ENCODE peak calls at places on chromosomes 12 and 14, in ten cellular contexts. One of them, this sample, is unnamed.

GRCh38 chr12:132171293-132171967 is 27.2 kb downstream of the NOC4L start:
- DNase-seq in prostate gland: no peak
- DNase-seq in HEK293T: no peak
- DNase-seq in germinal center: no peak
- DNase-seq in activated CD4-positive, alpha-beta T cell treated with anti-CD3 and anti-CD28 coated beads, Interleukin-2, amount 50 U/mL, for 24 hours: no peak
- DNase-seq in HTR-8/SVneo: no peak
- DNase-seq in T-helper 9 cell: no peak
- DNase-seq in ACHN: no peak
- DNase-seq in heart right ventricle: peak
- DNase-seq in upper lobe of left lung: peak
- DNase-seq in this sample: no peak

GRCh38 chr14:92952497-92953298 is 29.7 kb downstream of the CHGA start:
- DNase-seq in activated CD4-positive, alpha-beta T cell treated with anti-CD3 and anti-CD28 coated beads, Interleukin-2, amount 50 U/mL, for 24 hours: no peak
- DNase-seq in ACHN: no peak
- DNase-seq in germinal center: no peak
- DNase-seq in upper lobe of left lung: peak
- DNase-seq in T-helper 9 cell: no peak
- DNase-seq in HTR-8/SVneo: no peak
- DNase-seq in HEK293T: no peak
- DNase-seq in prostate gland: no peak
- DNase-seq in heart right ventricle: peak
- DNase-seq in this sample: no peak

GRCh38 chr12:122028165-122028591 is 6.5 kb downstream of the BCL7A start:
- DNase-seq in HEK293T: no peak
- DNase-seq in heart right ventricle: no peak
- DNase-seq in T-helper 9 cell: no peak
- DNase-seq in ACHN: no peak
- DNase-seq in germinal center: no peak
- DNase-seq in activated CD4-positive, alpha-beta T cell treated with anti-CD3 and anti-CD28 coated beads, Interleukin-2, amount 50 U/mL, for 24 hours: no peak
- DNase-seq in HTR-8/SVneo: no peak
- DNase-seq in prostate gland: no peak
- DNase-seq in upper lobe of left lung: no peak
- DNase-seq in this sample: no peak

GRCh38 chr12:96500686-96501085 is 11.3 kb downstream of the CFAP54 start:
- DNase-seq in HEK293T: no peak
- DNase-seq in prostate gland: no peak
- DNase-seq in germinal center: no peak
- DNase-seq in ACHN: peak
- DNase-seq in upper lobe of left lung: no peak
- DNase-seq in heart right ventricle: no peak
- DNase-seq in HTR-8/SVneo: no peak
- DNase-seq in T-helper 9 cell: no peak
- DNase-seq in activated CD4-positive, alpha-beta T cell treated with anti-CD3 and anti-CD28 coated beads, Interleukin-2, amount 50 U/mL, for 24 hours: no peak
- DNase-seq in this sample: no peak

GRCh38 chr14:90607141-90607540 is 209.1 kb downstream of the TTC7B start:
- DNase-seq in activated CD4-positive, alpha-beta T cell treated with anti-CD3 and anti-CD28 coated beads, Interleukin-2, amount 50 U/mL, for 24 hours: no peak
- DNase-seq in germinal center: no peak
- DNase-seq in prostate gland: no peak
- DNase-seq in HEK293T: no peak
- DNase-seq in heart right ventricle: peak
- DNase-seq in upper lobe of left lung: no peak
- DNase-seq in ACHN: no peak
- DNase-seq in T-helper 9 cell: no peak
- DNase-seq in HTR-8/SVneo: no peak
- DNase-seq in this sample: no peak

GRCh38 chr14:39977198-39977597 is 545.0 kb upstream of the FBXO33 start:
- DNase-seq in heart right ventricle: no peak
- DNase-seq in ACHN: no peak
- DNase-seq in prostate gland: no peak
- DNase-seq in HEK293T: no peak
- DNase-seq in activated CD4-positive, alpha-beta T cell treated with anti-CD3 and anti-CD28 coated beads, Interleukin-2, amount 50 U/mL, for 24 hours: no peak
- DNase-seq in upper lobe of left lung: no peak
- DNase-seq in HTR-8/SVneo: no peak
- DNase-seq in T-helper 9 cell: no peak
- DNase-seq in germinal center: no peak
- DNase-seq in this sample: no peak

GRCh38 chr14:97779140-97779539 is 982.0 kb downstream of the VRK1 start:
- DNase-seq in prostate gland: no peak
- DNase-seq in heart right ventricle: no peak
- DNase-seq in activated CD4-positive, alpha-beta T cell treated with anti-CD3 and anti-CD28 coated beads, Interleukin-2, amount 50 U/mL, for 24 hours: no peak
- DNase-seq in upper lobe of left lung: no peak
- DNase-seq in HEK293T: no peak
- DNase-seq in ACHN: no peak
- DNase-seq in T-helper 9 cell: no peak
- DNase-seq in germinal center: no peak
- DNase-seq in HTR-8/SVneo: no peak
- DNase-seq in this sample: no peak

GRCh38 chr12:9798008-9798619 is 29.2 kb upstream of the KLRF1 start:
- DNase-seq in heart right ventricle: no peak
- DNase-seq in ACHN: peak
- DNase-seq in germinal center: peak
- DNase-seq in HTR-8/SVneo: no peak
- DNase-seq in T-helper 9 cell: peak
- DNase-seq in HEK293T: peak
- DNase-seq in prostate gland: peak
- DNase-seq in activated CD4-positive, alpha-beta T cell treated with anti-CD3 and anti-CD28 coated beads, Interleukin-2, amount 50 U/mL, for 24 hours: peak
- DNase-seq in upper lobe of left lung: no peak
- DNase-seq in this sample: peak

GRCh38 chr12:57832966-57833365 is 13.6 kb downstream of the CTDSP2 start:
- DNase-seq in activated CD4-positive, alpha-beta T cell treated with anti-CD3 and anti-CD28 coated beads, Interleukin-2, amount 50 U/mL, for 24 hours: no peak
- DNase-seq in ACHN: no peak
- DNase-seq in upper lobe of left lung: peak
- DNase-seq in heart right ventricle: no peak
- DNase-seq in germinal center: no peak
- DNase-seq in prostate gland: no peak
- DNase-seq in HEK293T: no peak
- DNase-seq in HTR-8/SVneo: no peak
- DNase-seq in T-helper 9 cell: no peak
- DNase-seq in this sample: no peak

GRCh38 chr14:33567003-33567735 is 383.7 kb downstream of the EGLN3 start:
- DNase-seq in prostate gland: no peak
- DNase-seq in germinal center: no peak
- DNase-seq in activated CD4-positive, alpha-beta T cell treated with anti-CD3 and anti-CD28 coated beads, Interleukin-2, amount 50 U/mL, for 24 hours: no peak
- DNase-seq in HEK293T: no peak
- DNase-seq in ACHN: no peak
- DNase-seq in heart right ventricle: no peak
- DNase-seq in upper lobe of left lung: no peak
- DNase-seq in HTR-8/SVneo: no peak
- DNase-seq in T-helper 9 cell: no peak
- DNase-seq in this sample: no peak

GRCh38 chr14:26395726-26396125 is 202.1 kb downstream of the NOVA1 start:
- DNase-seq in HTR-8/SVneo: no peak
- DNase-seq in activated CD4-positive, alpha-beta T cell treated with anti-CD3 and anti-CD28 coated beads, Interleukin-2, amount 50 U/mL, for 24 hours: no peak
- DNase-seq in ACHN: no peak
- DNase-seq in HEK293T: no peak
- DNase-seq in germinal center: no peak
- DNase-seq in heart right ventricle: no peak
- DNase-seq in upper lobe of left lung: no peak
- DNase-seq in T-helper 9 cell: no peak
- DNase-seq in prostate gland: no peak
- DNase-seq in this sample: no peak

GRCh38 chr14:103121846-103122577 is 1.2 kb upstream of the TNFAIP2 start:
- DNase-seq in T-helper 9 cell: no peak
- DNase-seq in HEK293T: peak
- DNase-seq in germinal center: no peak
- DNase-seq in HTR-8/SVneo: peak
- DNase-seq in heart right ventricle: peak
- DNase-seq in ACHN: peak
- DNase-seq in activated CD4-positive, alpha-beta T cell treated with anti-CD3 and anti-CD28 coated beads, Interleukin-2, amount 50 U/mL, for 24 hours: no peak
- DNase-seq in upper lobe of left lung: peak
- DNase-seq in prostate gland: peak
- DNase-seq in this sample: no peak

GRCh38 chr12:27220057-27220987 is 23.8 kb upstream of the STK38L start:
- DNase-seq in HTR-8/SVneo: no peak
- DNase-seq in T-helper 9 cell: no peak
- DNase-seq in germinal center: peak
- DNase-seq in prostate gland: no peak
- DNase-seq in activated CD4-positive, alpha-beta T cell treated with anti-CD3 and anti-CD28 coated beads, Interleukin-2, amount 50 U/mL, for 24 hours: no peak
- DNase-seq in heart right ventricle: no peak
- DNase-seq in ACHN: no peak
- DNase-seq in upper lobe of left lung: no peak
- DNase-seq in HEK293T: no peak
- DNase-seq in this sample: peak

GRCh38 chr12:25994252-25994651 is 35.8 kb downstream of the RASSF8 start:
- DNase-seq in activated CD4-positive, alpha-beta T cell treated with anti-CD3 and anti-CD28 coated beads, Interleukin-2, amount 50 U/mL, for 24 hours: no peak
- DNase-seq in heart right ventricle: no peak
- DNase-seq in ACHN: peak
- DNase-seq in prostate gland: no peak
- DNase-seq in HEK293T: no peak
- DNase-seq in germinal center: no peak
- DNase-seq in T-helper 9 cell: no peak
- DNase-seq in upper lobe of left lung: no peak
- DNase-seq in HTR-8/SVneo: no peak
- DNase-seq in this sample: no peak

GRCh38 chr14:59690426-59690825 is 113.8 kb upstream of the CCDC175 start:
- DNase-seq in heart right ventricle: no peak
- DNase-seq in germinal center: no peak
- DNase-seq in T-helper 9 cell: no peak
- DNase-seq in HEK293T: no peak
- DNase-seq in HTR-8/SVneo: no peak
- DNase-seq in ACHN: no peak
- DNase-seq in upper lobe of left lung: no peak
- DNase-seq in activated CD4-positive, alpha-beta T cell treated with anti-CD3 and anti-CD28 coated beads, Interleukin-2, amount 50 U/mL, for 24 hours: no peak
- DNase-seq in prostate gland: no peak
- DNase-seq in this sample: no peak

GRCh38 chr12:43057561-43057960 is 468.0 kb upstream of the PRICKLE1 start:
- DNase-seq in upper lobe of left lung: no peak
- DNase-seq in germinal center: no peak
- DNase-seq in activated CD4-positive, alpha-beta T cell treated with anti-CD3 and anti-CD28 coated beads, Interleukin-2, amount 50 U/mL, for 24 hours: no peak
- DNase-seq in HEK293T: no peak
- DNase-seq in prostate gland: no peak
- DNase-seq in HTR-8/SVneo: no peak
- DNase-seq in ACHN: no peak
- DNase-seq in heart right ventricle: no peak
- DNase-seq in T-helper 9 cell: no peak
- DNase-seq in this sample: no peak

GRCh38 chr12:1546931-1547640 is 47.3 kb downstream of the FBXL14 start:
- DNase-seq in activated CD4-positive, alpha-beta T cell treated with anti-CD3 and anti-CD28 coated beads, Interleukin-2, amount 50 U/mL, for 24 hours: no peak
- DNase-seq in T-helper 9 cell: no peak
- DNase-seq in upper lobe of left lung: no peak
- DNase-seq in HEK293T: no peak
- DNase-seq in ACHN: no peak
- DNase-seq in germinal center: no peak
- DNase-seq in HTR-8/SVneo: no peak
- DNase-seq in heart right ventricle: no peak
- DNase-seq in prostate gland: no peak
- DNase-seq in this sample: no peak

GRCh38 chr14:99986416-99986815 is 78.8 kb upstream of the EVL start:
- DNase-seq in prostate gland: no peak
- DNase-seq in activated CD4-positive, alpha-beta T cell treated with anti-CD3 and anti-CD28 coated beads, Interleukin-2, amount 50 U/mL, for 24 hours: no peak
- DNase-seq in T-helper 9 cell: no peak
- DNase-seq in HEK293T: no peak
- DNase-seq in upper lobe of left lung: no peak
- DNase-seq in heart right ventricle: no peak
- DNase-seq in HTR-8/SVneo: no peak
- DNase-seq in ACHN: no peak
- DNase-seq in germinal center: no peak
- DNase-seq in this sample: no peak

GRCh38 chr14:92785601-92786426 is 8.3 kb upstream of the GOLGA5 start:
- DNase-seq in HEK293T: no peak
- DNase-seq in ACHN: peak
- DNase-seq in prostate gland: no peak
- DNase-seq in germinal center: no peak
- DNase-seq in T-helper 9 cell: no peak
- DNase-seq in activated CD4-positive, alpha-beta T cell treated with anti-CD3 and anti-CD28 coated beads, Interleukin-2, amount 50 U/mL, for 24 hours: no peak
- DNase-seq in heart right ventricle: peak
- DNase-seq in upper lobe of left lung: no peak
- DNase-seq in HTR-8/SVneo: peak
- DNase-seq in this sample: no peak

GRCh38 chr14:102525213-102526143 is 15.9 kb upstream of the ANKRD9 start:
- DNase-seq in activated CD4-positive, alpha-beta T cell treated with anti-CD3 and anti-CD28 coated beads, Interleukin-2, amount 50 U/mL, for 24 hours: no peak
- DNase-seq in heart right ventricle: no peak
- DNase-seq in prostate gland: no peak
- DNase-seq in HEK293T: no peak
- DNase-seq in ACHN: peak
- DNase-seq in T-helper 9 cell: no peak
- DNase-seq in germinal center: no peak
- DNase-seq in HTR-8/SVneo: no peak
- DNase-seq in upper lobe of left lung: no peak
- DNase-seq in this sample: no peak

GRCh38 chr14:84520711-84521338 is 1009.1 kb upstream of the FLRT2 start:
- DNase-seq in upper lobe of left lung: no peak
- DNase-seq in germinal center: no peak
- DNase-seq in T-helper 9 cell: no peak
- DNase-seq in HTR-8/SVneo: no peak
- DNase-seq in prostate gland: no peak
- DNase-seq in activated CD4-positive, alpha-beta T cell treated with anti-CD3 and anti-CD28 coated beads, Interleukin-2, amount 50 U/mL, for 24 hours: no peak
- DNase-seq in ACHN: no peak
- DNase-seq in HEK293T: no peak
- DNase-seq in heart right ventricle: no peak
- DNase-seq in this sample: no peak

GRCh38 chr12:105292705-105293104 is 37.8 kb upstream of the C12orf75 start:
- DNase-seq in prostate gland: no peak
- DNase-seq in activated CD4-positive, alpha-beta T cell treated with anti-CD3 and anti-CD28 coated beads, Interleukin-2, amount 50 U/mL, for 24 hours: no peak
- DNase-seq in ACHN: no peak
- DNase-seq in T-helper 9 cell: no peak
- DNase-seq in heart right ventricle: no peak
- DNase-seq in upper lobe of left lung: no peak
- DNase-seq in HTR-8/SVneo: no peak
- DNase-seq in germinal center: no peak
- DNase-seq in HEK293T: no peak
- DNase-seq in this sample: no peak

GRCh38 chr12:125509195-125509594 is 444.0 kb downstream of the AACS start:
- DNase-seq in HTR-8/SVneo: no peak
- DNase-seq in T-helper 9 cell: no peak
- DNase-seq in heart right ventricle: no peak
- DNase-seq in germinal center: no peak
- DNase-seq in ACHN: no peak
- DNase-seq in prostate gland: no peak
- DNase-seq in HEK293T: no peak
- DNase-seq in activated CD4-positive, alpha-beta T cell treated with anti-CD3 and anti-CD28 coated beads, Interleukin-2, amount 50 U/mL, for 24 hours: no peak
- DNase-seq in upper lobe of left lung: no peak
- DNase-seq in this sample: no peak

GRCh38 chr14:38113546-38113945 is 94.2 kb upstream of the SSTR1 start:
- DNase-seq in prostate gland: no peak
- DNase-seq in T-helper 9 cell: no peak
- DNase-seq in ACHN: no peak
- DNase-seq in HEK293T: no peak
- DNase-seq in upper lobe of left lung: no peak
- DNase-seq in HTR-8/SVneo: no peak
- DNase-seq in heart right ventricle: no peak
- DNase-seq in activated CD4-positive, alpha-beta T cell treated with anti-CD3 and anti-CD28 coated beads, Interleukin-2, amount 50 U/mL, for 24 hours: no peak
- DNase-seq in germinal center: no peak
- DNase-seq in this sample: no peak

GRCh38 chr14:35416108-35416750 is 11.7 kb upstream of the NFKBIA start:
- DNase-seq in HTR-8/SVneo: peak
- DNase-seq in ACHN: no peak
- DNase-seq in heart right ventricle: no peak
- DNase-seq in HEK293T: no peak
- DNase-seq in T-helper 9 cell: peak
- DNase-seq in upper lobe of left lung: no peak
- DNase-seq in activated CD4-positive, alpha-beta T cell treated with anti-CD3 and anti-CD28 coated beads, Interleukin-2, amount 50 U/mL, for 24 hours: peak
- DNase-seq in germinal center: no peak
- DNase-seq in prostate gland: no peak
- DNase-seq in this sample: no peak

GRCh38 chr14:73751157-73751691 is 37.0 kb upstream of the PNMA1 start:
- DNase-seq in germinal center: no peak
- DNase-seq in heart right ventricle: no peak
- DNase-seq in activated CD4-positive, alpha-beta T cell treated with anti-CD3 and anti-CD28 coated beads, Interleukin-2, amount 50 U/mL, for 24 hours: no peak
- DNase-seq in T-helper 9 cell: no peak
- DNase-seq in upper lobe of left lung: no peak
- DNase-seq in prostate gland: no peak
- DNase-seq in ACHN: no peak
- DNase-seq in HTR-8/SVneo: no peak
- DNase-seq in HEK293T: no peak
- DNase-seq in this sample: no peak

GRCh38 chr12:115569694-115570093 is 707.8 kb downstream of the MED13L start:
- DNase-seq in HTR-8/SVneo: no peak
- DNase-seq in heart right ventricle: no peak
- DNase-seq in upper lobe of left lung: no peak
- DNase-seq in germinal center: no peak
- DNase-seq in T-helper 9 cell: no peak
- DNase-seq in prostate gland: no peak
- DNase-seq in activated CD4-positive, alpha-beta T cell treated with anti-CD3 and anti-CD28 coated beads, Interleukin-2, amount 50 U/mL, for 24 hours: no peak
- DNase-seq in HEK293T: peak
- DNase-seq in ACHN: no peak
- DNase-seq in this sample: no peak

GRCh38 chr12:44015333-44015941 is 179.6 kb downstream of the TMEM117 start:
- DNase-seq in activated CD4-positive, alpha-beta T cell treated with anti-CD3 and anti-CD28 coated beads, Interleukin-2, amount 50 U/mL, for 24 hours: no peak
- DNase-seq in HEK293T: peak
- DNase-seq in HTR-8/SVneo: peak
- DNase-seq in heart right ventricle: no peak
- DNase-seq in germinal center: peak
- DNase-seq in prostate gland: no peak
- DNase-seq in T-helper 9 cell: no peak
- DNase-seq in ACHN: peak
- DNase-seq in upper lobe of left lung: no peak
- DNase-seq in this sample: peak